ENCODE peak calls at places on chromosomes 7 and 10, in seven cellular contexts. T is uterus, Q is heart right ventricle, A is endothelial cell of umbilical vein, K is gastrocnemius medialis, D is left ventricle myocardium inferior, U is PC-9. Y is an unnamed sample.

GRCh38 chr10:5948208-5948585 is 29.1 kb downstream of the IL15RA start:
- DNase-seq in Q (no peak), D (no peak), T (no peak), A (no peak), K (no peak), U (no peak), Y (no peak)

GRCh38 chr10:125824736-125825135 is 1.4 kb downstream of the BCCIP start:
- DNase-seq in D (no peak), A (no peak), T (no peak), U (peak), K (no peak), Q (no peak), Y (no peak)

GRCh38 chr10:73874267-73875138 is at the start of gene CAMK2G:
- DNase-seq in U (peak), D (peak), T (peak), A (peak), Q (peak), K (peak), Y (peak)

GRCh38 chr10:6423004-6423403 is 157.1 kb downstream of the PRKCQ start:
- DNase-seq in A (no peak), D (no peak), K (no peak), Q (no peak), U (no peak), T (no peak), Y (no peak)

GRCh38 chr7:150903627-150904026 is 51.3 kb downstream of the AOC1 start:
- DNase-seq in T (peak), A (peak), U (peak), D (peak), K (no peak), Q (peak), Y (no peak)

GRCh38 chr10:109454691-109455090 is 468.6 kb downstream of the XPNPEP1 start:
- DNase-seq in A (no peak), D (no peak), K (no peak), T (no peak), U (no peak), Q (no peak), Y (no peak)

GRCh38 chr7:87058739-87059524 is 522 bp downstream of the ELAPOR2 start:
- DNase-seq in D (no peak), Q (peak), K (no peak), A (peak), T (no peak), U (no peak), Y (no peak)

GRCh38 chr10:59336632-59337031 is 25.7 kb downstream of the FAM13C start:
- DNase-seq in A (no peak), Q (no peak), T (no peak), K (no peak), D (no peak), U (no peak), Y (no peak)

GRCh38 chr7:124893140-124893810 is 36.4 kb downstream of the POT1 start:
- DNase-seq in K (no peak), Q (no peak), T (no peak), D (no peak), U (no peak), A (no peak), Y (no peak)

GRCh38 chr7:26061340-26062239 is 90.4 kb upstream of the NFE2L3 start:
- DNase-seq in T (peak), U (peak), Q (peak), K (peak), D (peak), A (peak), Y (peak)

GRCh38 chr7:38040831-38041230 is 120.4 kb downstream of the EPDR1 start:
- DNase-seq in A (no peak), D (no peak), U (no peak), T (no peak), Q (no peak), K (no peak), Y (no peak)

GRCh38 chr7:10644849-10645248 is 328.8 kb upstream of the PHF14 start:
- DNase-seq in Q (no peak), U (no peak), T (no peak), K (no peak), D (no peak), A (no peak), Y (no peak)

GRCh38 chr10:75541411-75541810 is 110.0 kb downstream of the LRMDA start:
- DNase-seq in T (no peak), U (no peak), D (no peak), Q (no peak), K (no peak), A (no peak), Y (no peak)

GRCh38 chr10:32298066-32298812 is 48.7 kb downstream of the EPC1 start:
- DNase-seq in A (peak), T (no peak), K (no peak), Q (no peak), U (peak), D (no peak), Y (no peak)

GRCh38 chr7:134962270-134962669 is 24.0 kb upstream of the AGBL3 start:
- DNase-seq in Q (no peak), A (no peak), U (no peak), D (no peak), T (no peak), K (no peak), Y (no peak)

GRCh38 chr7:45514944-45515343 is 59.2 kb upstream of the ADCY1 start:
- DNase-seq in U (no peak), D (no peak), Q (no peak), A (no peak), T (no peak), K (no peak), Y (no peak)

GRCh38 chr7:78090616-78091015 is 292.0 kb downstream of the PHTF2 start:
- DNase-seq in D (no peak), A (no peak), U (no peak), T (no peak), Q (no peak), K (no peak), Y (no peak)

GRCh38 chr7:100825760-100826545 is 1.4 kb downstream of the EPHB4 start:
- DNase-seq in D (no peak), U (no peak), K (no peak), T (peak), A (peak), Q (no peak), Y (no peak)

GRCh38 chr10:129896231-129897150 is 67.6 kb downstream of the EBF3 start:
- DNase-seq in D (no peak), A (no peak), T (no peak), U (no peak), K (no peak), Q (no peak), Y (no peak)

DNA sequence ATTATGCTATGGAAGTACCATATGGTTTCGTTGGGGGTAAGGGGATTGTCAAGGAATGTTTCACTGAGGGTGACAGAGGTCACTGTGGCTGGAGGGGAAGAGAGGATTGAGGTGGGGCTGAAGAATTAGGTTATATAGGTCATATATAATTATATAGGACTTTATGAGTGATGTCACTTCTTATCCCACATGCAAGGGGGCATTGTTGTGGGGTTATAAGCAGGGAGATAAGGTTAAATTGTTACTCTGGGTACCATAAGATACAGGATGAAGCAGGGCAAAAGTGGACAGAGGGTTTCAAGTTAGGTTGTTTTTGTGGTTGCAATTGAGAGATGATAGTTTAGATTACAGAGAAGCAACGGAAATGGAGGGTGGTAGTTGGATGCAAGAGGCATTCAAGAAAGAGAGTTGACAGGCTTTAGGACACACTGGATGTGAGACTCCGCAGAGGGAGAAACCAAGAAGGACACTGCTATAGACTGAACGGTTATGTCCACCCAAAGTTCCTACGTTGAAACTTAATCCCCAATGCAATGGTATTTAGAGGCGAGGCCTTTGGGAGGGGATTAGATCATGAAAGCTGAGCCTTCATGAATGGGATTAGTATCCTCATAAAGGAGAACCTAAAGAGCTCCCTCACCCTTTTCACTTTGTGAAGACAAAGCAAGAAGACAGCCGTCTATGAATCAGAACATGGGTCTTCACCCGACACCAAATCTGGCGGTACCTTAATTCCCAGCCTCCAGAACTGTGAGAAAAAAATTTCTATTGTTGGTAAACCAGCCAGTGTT is 7.0 kb upstream of the PRR15 start:
- DNase-seq in K (no peak), U (peak), T (no peak), D (no peak), Q (no peak), A (no peak), Y (no peak)
- TF ChIP-seq CTCF in K (no peak), U (no peak), T (no peak), D (no peak), Q (no peak), A (no peak), Y (no peak)

GRCh38 chr7:24717247-24717622 is 40.0 kb downstream of the GSDME start:
- DNase-seq in K (no peak), U (no peak), A (no peak), Q (no peak), T (no peak), D (no peak), Y (no peak)
- TF ChIP-seq CTCF in K (no peak), U (no peak), A (no peak), Q (no peak), T (no peak), D (no peak), Y (no peak)

DNA sequence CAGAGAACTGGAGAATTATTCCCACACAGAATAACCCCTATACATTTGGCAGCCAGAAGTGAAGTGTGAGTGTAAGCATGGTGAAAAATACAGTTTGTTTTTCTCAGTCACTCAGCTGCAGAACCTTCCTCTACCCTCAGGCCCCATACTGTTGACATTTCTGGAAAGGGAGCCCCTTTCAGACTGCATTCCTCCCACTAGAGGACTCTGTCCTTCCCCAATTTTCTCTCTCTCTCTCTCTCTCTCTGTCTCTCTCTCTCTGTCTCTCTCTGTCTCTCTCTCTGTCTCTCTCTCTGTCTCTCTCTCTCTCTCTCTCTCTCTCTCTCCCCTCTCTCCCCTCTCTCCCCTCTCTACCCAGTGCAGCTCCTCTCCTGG is 86.8 kb upstream of the STEAP1B start:
- DNase-seq in A (no peak), D (no peak), Q (no peak), U (peak), T (no peak), K (no peak), Y (no peak)
- TF ChIP-seq CTCF in A (peak), D (peak), Q (peak), U (peak), T (peak), K (peak), Y (peak)

DNA sequence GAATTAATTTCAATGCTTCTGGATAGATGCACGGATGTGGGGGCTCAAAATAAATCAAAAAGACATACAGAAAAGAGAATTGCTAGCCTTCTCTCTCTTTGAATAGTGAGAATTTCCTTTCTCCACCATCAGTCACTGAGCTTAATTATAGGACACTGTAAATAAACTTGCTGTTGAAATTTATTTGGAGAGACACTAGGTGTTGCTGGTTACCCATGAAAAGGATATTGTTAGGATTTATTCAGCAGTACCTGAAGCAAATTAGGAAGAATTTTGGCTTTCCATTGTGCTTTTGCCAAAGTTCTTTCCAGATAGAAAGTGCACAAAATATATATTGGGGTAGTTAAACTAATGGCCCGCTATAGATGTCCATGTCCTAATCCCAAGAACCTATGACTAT is 27.6 kb downstream of the GCC1 start:
- DNase-seq in U (no peak), K (no peak), A (no peak), Q (no peak), T (no peak), D (no peak), Y (no peak)
- TF ChIP-seq CTCF in U (no peak), K (no peak), A (no peak), Q (peak), T (peak), D (peak), Y (no peak)

Y was measured in progenitor cell of endocrine pancreas.